ENCODE peak calls at places on chromosomes 7 and 10, in nine cellular contexts. One of them, this sample, is unnamed.

GRCh38 chr7:157507987-157508386 is 171.2 kb downstream of the DNAJB6 start:
- DNase-seq in HCT116: no peak
- DNase-seq in Panc1: no peak
- DNase-seq in prostate gland: no peak
- DNase-seq in sigmoid colon: no peak
- DNase-seq in HL-60: no peak
- DNase-seq in GM23338: no peak
- DNase-seq in spleen: peak; percentile 34
- DNase-seq in upper lobe of left lung: no peak
- DNase-seq in this sample: no peak

GRCh38 chr10:69499726-69500689 is 48.7 kb downstream of the TSPAN15 start:
- DNase-seq in GM23338: no peak
- DNase-seq in prostate gland: no peak
- DNase-seq in Panc1: no peak
- DNase-seq in spleen: peak; percentile 53
- DNase-seq in HCT116: no peak
- DNase-seq in HL-60: no peak
- DNase-seq in upper lobe of left lung: no peak
- DNase-seq in sigmoid colon: peak; percentile 54
- DNase-seq in this sample: no peak

GRCh38 chr10:42754155-42755027 is 28.2 kb upstream of the BMS1 start:
- DNase-seq in HL-60: no peak
- DNase-seq in prostate gland: peak; percentile 19
- DNase-seq in spleen: no peak
- DNase-seq in sigmoid colon: no peak
- DNase-seq in GM23338: peak; percentile 77
- DNase-seq in HCT116: no peak
- DNase-seq in upper lobe of left lung: peak; percentile 90
- DNase-seq in Panc1: no peak
- DNase-seq in this sample: no peak

GRCh38 chr7:123210986-123211385 is 11.2 kb upstream of the SLC13A1 start:
- DNase-seq in GM23338: no peak
- DNase-seq in HCT116: no peak
- DNase-seq in sigmoid colon: no peak
- DNase-seq in Panc1: no peak
- DNase-seq in HL-60: no peak
- DNase-seq in spleen: no peak
- DNase-seq in upper lobe of left lung: no peak
- DNase-seq in prostate gland: no peak
- DNase-seq in this sample: no peak

GRCh38 chr7:22110881-22111280 is 165.2 kb upstream of the CDCA7L start:
- DNase-seq in sigmoid colon: no peak
- DNase-seq in spleen: no peak
- DNase-seq in Panc1: no peak
- DNase-seq in prostate gland: no peak
- DNase-seq in HL-60: no peak
- DNase-seq in HCT116: no peak
- DNase-seq in upper lobe of left lung: no peak
- DNase-seq in GM23338: no peak
- DNase-seq in this sample: no peak

GRCh38 chr7:135147341-135147898 is 452 bp upstream of the TMEM140 start:
- DNase-seq in upper lobe of left lung: no peak
- DNase-seq in sigmoid colon: no peak
- DNase-seq in GM23338: no peak
- DNase-seq in Panc1: peak; percentile 24
- DNase-seq in HCT116: no peak
- DNase-seq in HL-60: no peak
- DNase-seq in prostate gland: no peak
- DNase-seq in spleen: no peak
- DNase-seq in this sample: no peak

GRCh38 chr10:5968681-5969453 is 8.5 kb downstream of the IL15RA start:
- DNase-seq in GM23338: no peak
- DNase-seq in spleen: no peak
- DNase-seq in sigmoid colon: peak; percentile 53
- DNase-seq in HL-60: no peak
- DNase-seq in prostate gland: no peak
- DNase-seq in upper lobe of left lung: no peak
- DNase-seq in Panc1: no peak
- DNase-seq in HCT116: no peak
- DNase-seq in this sample: peak; percentile 43

GRCh38 chr10:94223702-94224370 is 138.9 kb downstream of the NOC3L start:
- DNase-seq in HCT116: no peak
- DNase-seq in spleen: no peak
- DNase-seq in sigmoid colon: no peak
- DNase-seq in HL-60: no peak
- DNase-seq in upper lobe of left lung: no peak
- DNase-seq in prostate gland: no peak
- DNase-seq in GM23338: no peak
- DNase-seq in Panc1: no peak
- DNase-seq in this sample: no peak

GRCh38 chr7:158781976-158782637 is 47.2 kb downstream of the ESYT2 start:
- DNase-seq in spleen: no peak
- DNase-seq in Panc1: no peak
- DNase-seq in upper lobe of left lung: no peak
- DNase-seq in sigmoid colon: no peak
- DNase-seq in HCT116: no peak
- DNase-seq in prostate gland: no peak
- DNase-seq in HL-60: no peak
- DNase-seq in GM23338: no peak
- DNase-seq in this sample: no peak

GRCh38 chr7:12281026-12281425 is 69.9 kb downstream of the TMEM106B start:
- DNase-seq in HCT116: no peak
- DNase-seq in HL-60: no peak
- DNase-seq in spleen: no peak
- DNase-seq in Panc1: no peak
- DNase-seq in sigmoid colon: no peak
- DNase-seq in prostate gland: no peak
- DNase-seq in GM23338: no peak
- DNase-seq in upper lobe of left lung: no peak
- DNase-seq in this sample: no peak

GRCh38 chr7:19749658-19750057 is 23.8 kb downstream of the TMEM196 start:
- DNase-seq in spleen: no peak
- DNase-seq in sigmoid colon: no peak
- DNase-seq in GM23338: no peak
- DNase-seq in Panc1: no peak
- DNase-seq in prostate gland: no peak
- DNase-seq in HL-60: no peak
- DNase-seq in upper lobe of left lung: no peak
- DNase-seq in HCT116: no peak
- DNase-seq in this sample: no peak

GRCh38 chr10:101558206-101558605 is 29.9 kb downstream of the POLL start:
- DNase-seq in HCT116: no peak
- DNase-seq in sigmoid colon: peak; percentile 33
- DNase-seq in spleen: no peak
- DNase-seq in HL-60: no peak
- DNase-seq in prostate gland: no peak
- DNase-seq in upper lobe of left lung: no peak
- DNase-seq in GM23338: no peak
- DNase-seq in Panc1: no peak
- DNase-seq in this sample: no peak

GRCh38 chr10:124724279-124725027 is 19.7 kb downstream of the FAM53B start:
- DNase-seq in prostate gland: no peak
- DNase-seq in spleen: peak; percentile 79
- DNase-seq in GM23338: no peak
- DNase-seq in sigmoid colon: peak; percentile 79
- DNase-seq in HCT116: no peak
- DNase-seq in HL-60: no peak
- DNase-seq in Panc1: no peak
- DNase-seq in upper lobe of left lung: no peak
- DNase-seq in this sample: no peak

GRCh38 chr7:44163591-44163990 is 22.5 kb upstream of the MYL7 start:
- DNase-seq in HL-60: no peak
- DNase-seq in GM23338: no peak
- DNase-seq in prostate gland: no peak
- DNase-seq in spleen: no peak
- DNase-seq in upper lobe of left lung: no peak
- DNase-seq in HCT116: no peak
- DNase-seq in Panc1: no peak
- DNase-seq in sigmoid colon: no peak
- DNase-seq in this sample: peak; percentile 51

DNA sequence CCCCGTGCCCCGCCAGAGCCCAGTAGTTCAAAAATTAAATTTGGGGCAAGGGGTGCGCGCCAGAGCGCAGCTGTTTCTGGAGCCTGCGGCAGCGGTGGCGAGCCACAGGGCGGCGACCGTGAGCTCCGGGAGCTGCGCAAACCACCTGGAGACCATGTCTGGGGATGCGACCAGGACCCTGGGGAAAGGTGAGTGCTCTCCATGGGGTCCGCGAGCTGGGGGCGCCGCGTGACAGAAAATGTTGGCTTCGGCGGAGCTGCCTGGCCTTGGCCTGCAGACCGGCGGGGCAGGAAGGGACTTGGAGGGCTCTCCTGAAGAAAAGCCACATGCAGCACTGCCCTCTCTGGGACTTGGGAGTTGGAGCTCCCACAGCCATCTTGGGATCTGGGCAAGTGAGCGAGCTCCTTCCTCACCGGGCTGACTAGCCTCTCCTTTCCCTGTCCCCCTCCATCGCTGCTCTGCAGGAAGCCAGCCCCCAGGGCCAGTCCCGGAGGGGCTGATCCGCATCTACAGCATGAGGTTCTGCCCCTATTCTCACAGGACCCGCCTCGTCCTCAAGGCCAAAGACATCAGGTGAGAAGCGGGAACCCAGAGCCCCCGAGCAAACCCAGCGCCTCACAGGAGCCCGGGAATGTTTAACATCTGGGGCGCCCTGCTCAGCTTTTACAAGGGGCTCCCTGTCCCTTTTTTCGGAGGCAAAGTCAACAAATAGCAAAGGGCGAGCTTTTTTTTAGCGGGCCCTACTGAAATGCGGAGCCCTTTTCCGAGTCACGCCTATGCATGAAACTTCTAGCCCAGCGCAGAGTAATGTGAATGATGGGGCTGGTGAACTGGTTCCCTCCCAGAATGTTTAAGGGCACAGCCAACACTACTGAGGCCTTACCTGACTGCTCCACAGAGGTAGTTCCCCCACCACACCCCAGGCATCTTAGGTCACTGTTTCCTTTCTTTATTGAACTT is 6.1 kb downstream of the GSTO2 start:
- DNase-seq in GM23338: peak; percentile 84
- DNase-seq in Panc1: no peak
- DNase-seq in spleen: peak; percentile 87
- DNase-seq in upper lobe of left lung: peak; percentile 91
- DNase-seq in HL-60: no peak
- DNase-seq in HCT116: peak; percentile 68
- DNase-seq in sigmoid colon: no peak
- DNase-seq in prostate gland: peak; percentile 49
- DNase-seq in this sample: no peak
- TF ChIP-seq CTCF in GM23338: peak; percentile 80
- TF ChIP-seq CTCF in Panc1: peak; percentile 100
- TF ChIP-seq CTCF in spleen: peak; percentile 32
- TF ChIP-seq CTCF in upper lobe of left lung: peak; percentile 76
- TF ChIP-seq CTCF in HL-60: peak; percentile 62
- TF ChIP-seq CTCF in HCT116: peak; percentile 99
- TF ChIP-seq CTCF in sigmoid colon: peak; percentile 48
- TF ChIP-seq CTCF in prostate gland: peak; percentile 90
- TF ChIP-seq CTCF in this sample: peak; percentile 62

DNA sequence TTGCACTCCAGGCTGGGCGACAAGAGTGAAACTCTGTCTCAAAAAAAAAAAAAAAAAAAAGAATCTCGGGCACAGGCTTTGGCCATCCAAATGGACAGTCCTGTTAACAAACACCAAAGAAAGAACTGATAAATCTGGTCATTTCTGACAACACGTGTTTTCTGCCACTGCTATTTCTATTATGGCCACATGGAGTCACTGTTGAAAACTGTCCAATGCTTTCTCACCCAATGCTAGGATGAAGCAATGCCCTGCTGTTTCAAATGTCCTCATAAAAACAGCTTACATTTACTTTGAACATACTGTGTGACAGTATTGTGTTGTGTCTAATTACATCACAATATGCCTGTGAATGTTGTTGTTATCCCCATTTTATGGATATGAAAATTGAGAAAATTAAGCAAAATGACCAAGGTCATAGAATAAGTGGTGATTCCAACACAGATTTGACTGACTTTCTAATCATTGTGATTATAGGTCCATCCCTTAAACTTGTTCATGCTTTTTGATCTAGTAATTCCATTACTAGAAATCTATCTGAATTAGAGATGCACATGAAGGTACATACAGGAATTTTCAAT is 19.9 kb upstream of the MAP3K8 start:
- DNase-seq in GM23338: peak; percentile 68
- DNase-seq in Panc1: no peak
- DNase-seq in sigmoid colon: no peak
- DNase-seq in spleen: no peak
- DNase-seq in HCT116: peak; percentile 40
- DNase-seq in prostate gland: peak; percentile 56
- DNase-seq in HL-60: no peak
- DNase-seq in upper lobe of left lung: no peak
- DNase-seq in this sample: no peak
- TF ChIP-seq POLR2AphosphoS5 in GM23338: no peak
- TF ChIP-seq POLR2AphosphoS5 in Panc1: no peak
- TF ChIP-seq POLR2AphosphoS5 in sigmoid colon: no peak
- TF ChIP-seq POLR2AphosphoS5 in spleen: no peak
- TF ChIP-seq POLR2AphosphoS5 in HCT116: no peak
- TF ChIP-seq POLR2AphosphoS5 in prostate gland: peak; percentile 75
- TF ChIP-seq POLR2AphosphoS5 in HL-60: no peak
- TF ChIP-seq POLR2AphosphoS5 in upper lobe of left lung: no peak
- TF ChIP-seq POLR2AphosphoS5 in this sample: no peak

GRCh38 chr10:62244785-62245595 is 23.7 kb downstream of the RTKN2 start:
- DNase-seq in Panc1: no peak
- DNase-seq in GM23338: peak; percentile 70
- DNase-seq in upper lobe of left lung: no peak
- DNase-seq in spleen: no peak
- DNase-seq in sigmoid colon: no peak
- DNase-seq in HCT116: peak; percentile 53
- DNase-seq in prostate gland: peak; percentile 67
- DNase-seq in HL-60: peak; percentile 31
- DNase-seq in this sample: no peak
- H3K4me3 ChIP-seq in Panc1: no peak overlapping the region
- H3K4me3 ChIP-seq in GM23338: no peak overlapping the region
- H3K4me3 ChIP-seq in upper lobe of left lung: no peak overlapping the region
- H3K4me3 ChIP-seq in spleen: peak overlapping the region; percentile 50
- H3K4me3 ChIP-seq in sigmoid colon: no peak overlapping the region
- H3K4me3 ChIP-seq in HCT116: no peak overlapping the region
- H3K4me3 ChIP-seq in prostate gland: no peak overlapping the region
- H3K4me3 ChIP-seq in HL-60: no peak overlapping the region
- H3K4me3 ChIP-seq in this sample: no peak overlapping the region

GRCh38 chr10:125977206-125977605 is 80.8 kb downstream of the FANK1 start:
- DNase-seq in sigmoid colon: no peak
- DNase-seq in HCT116: peak; percentile 22
- DNase-seq in prostate gland: no peak
- DNase-seq in upper lobe of left lung: no peak
- DNase-seq in spleen: no peak
- DNase-seq in Panc1: no peak
- DNase-seq in HL-60: peak; percentile 6
- DNase-seq in GM23338: peak; percentile 73
- DNase-seq in this sample: no peak
- TF ChIP-seq CTCF in sigmoid colon: no peak
- TF ChIP-seq CTCF in HCT116: peak; percentile 63
- TF ChIP-seq CTCF in prostate gland: no peak
- TF ChIP-seq CTCF in upper lobe of left lung: no peak
- TF ChIP-seq CTCF in spleen: no peak
- TF ChIP-seq CTCF in Panc1: peak; percentile 67
- TF ChIP-seq CTCF in HL-60: peak; percentile 25
- TF ChIP-seq CTCF in GM23338: peak; percentile 62
- TF ChIP-seq CTCF in this sample: no peak

This sample was measured in breast epithelium.